ENCODE peak calls at places on chromosomes 4 and X, in six cellular contexts. K is astrocyte; U is ascending aorta; C is CD8-positive, alpha-beta T cell; S is K562; D is OCI-LY7. G is an unnamed sample.

GRCh38 chrX:103310592-103311400 is at the start of gene BEX2:
- DNase-seq in K (no peak), U (no peak), C (peak), S (peak), D (peak), G (peak)

GRCh38 chr4:137530176-137530575 is 2.1 kb downstream of the PCDH18 start:
- DNase-seq in K (peak), U (no peak), C (no peak), S (no peak), D (no peak), G (no peak)

GRCh38 chr4:26717332-26717731 is 133.4 kb downstream of the TBC1D19 start:
- DNase-seq in K (peak), U (no peak), C (no peak), S (no peak), D (no peak), G (no peak)

GRCh38 chrX:134542485-134542884 is 82.5 kb downstream of the HPRT1 start:
- DNase-seq in K (peak), U (no peak), C (no peak), S (no peak), D (peak), G (no peak)

GRCh38 chr4:123869517-123870282 is 473.1 kb downstream of the SPRY1 start:
- DNase-seq in K (peak), U (no peak), C (no peak), S (no peak), D (no peak), G (no peak)

GRCh38 chr4:148926861-148927260 is 484.6 kb upstream of the NR3C2 start:
- DNase-seq in K (peak), U (no peak), C (no peak), S (no peak), D (no peak), G (no peak)

GRCh38 chrX:9687899-9688298 is 77.7 kb downstream of the GPR143 start:
- DNase-seq in K (no peak), U (no peak), C (no peak), S (no peak), D (no peak), G (no peak)

GRCh38 chr4:8079031-8079885 is 79.4 kb downstream of the ABLIM2 start:
- DNase-seq in K (peak), U (no peak), C (no peak), S (peak), D (no peak), G (no peak)

GRCh38 chrX:147958316-147958715 is 22.8 kb upstream of the FMR1NB start:
- DNase-seq in K (peak), U (no peak), C (no peak), S (no peak), D (no peak), G (no peak)

GRCh38 chr4:6372649-6373525 is 99.5 kb downstream of the PPP2R2C start:
- DNase-seq in K (peak), U (no peak), C (peak), S (peak), D (peak), G (no peak)

GRCh38 chr4:76216975-76217814 is 3.6 kb upstream of the SCARB2 start:
- DNase-seq in K (no peak), U (no peak), C (no peak), S (no peak), D (no peak), G (no peak)

GRCh38 chrX:131778269-131779218 is 234.7 kb downstream of the OR13H1 start:
- DNase-seq in K (peak), U (no peak), C (no peak), S (no peak), D (no peak), G (peak)

GRCh38 chrX:135421537-135421931 is 210 bp upstream of the SMIM10L2A start:
- DNase-seq in K (peak), U (peak), C (peak), S (peak), D (peak), G (peak)

GRCh38 chrX:57595381-57595811 is 3.6 kb downstream of the ZXDB start:
- DNase-seq in K (peak), U (no peak), C (no peak), S (no peak), D (no peak), G (no peak)

GRCh38 chrX:123665197-123665596 is 67.7 kb downstream of the THOC2 start:
- DNase-seq in K (peak), U (no peak), C (no peak), S (no peak), D (no peak), G (no peak)

GRCh38 chr4:139514382-139515059 is 41.5 kb downstream of the SETD7 start:
- DNase-seq in K (no peak), U (no peak), C (no peak), S (no peak), D (no peak), G (no peak)

GRCh38 chr4:26803462-26803861 is 57.2 kb upstream of the STIM2 start:
- DNase-seq in K (no peak), U (no peak), C (no peak), S (no peak), D (no peak), G (no peak)

GRCh38 chr4:101201421-101201820 is 145.9 kb downstream of the PPP3CA start:
- DNase-seq in K (no peak), U (no peak), C (no peak), S (no peak), D (no peak), G (no peak)

GRCh38 chr4:188400456-188400855 is 261.2 kb downstream of the TRIML1 start:
- DNase-seq in K (no peak), U (no peak), C (no peak), S (no peak), D (no peak), G (no peak)

GRCh38 chrX:136209751-136210150 is 41.4 kb downstream of the MAP7D3 start:
- DNase-seq in K (no peak), U (no peak), C (no peak), S (no peak), D (no peak), G (no peak)

GRCh38 chrX:21996872-21997271 is 35.3 kb upstream of the PHEX start:
- DNase-seq in K (peak), U (no peak), C (no peak), S (no peak), D (no peak), G (no peak)

GRCh38 chr4:139815646-139816601 is 150.3 kb downstream of the MGST2 start:
- DNase-seq in K (peak), U (no peak), C (no peak), S (no peak), D (no peak), G (no peak)

GRCh38 chr4:41792166-41792565 is 43.6 kb upstream of the PHOX2B start:
- DNase-seq in K (no peak), U (no peak), C (no peak), S (no peak), D (no peak), G (no peak)

GRCh38 chr4:145481164-145481941 is at the start of gene SMAD1:
- DNase-seq in K (peak), U (no peak), C (no peak), S (peak), D (peak), G (peak)

GRCh38 chrX:10173331-10173900 is 16.6 kb downstream of the CLCN4 start:
- DNase-seq in K (peak), U (no peak), C (no peak), S (peak), D (no peak), G (peak)

GRCh38 chr4:144906181-144906895 is 191.7 kb downstream of the ANAPC10 start:
- DNase-seq in K (peak), U (no peak), C (no peak), S (no peak), D (no peak), G (no peak)

GRCh38 chr4:107834241-107834856 is 9.6 kb downstream of the SGMS2 start:
- DNase-seq in K (no peak), U (no peak), C (no peak), S (no peak), D (no peak), G (no peak)

GRCh38 chr4:6377626-6378492 is 94.6 kb downstream of the PPP2R2C start:
- DNase-seq in K (no peak), U (no peak), C (no peak), S (no peak), D (no peak), G (no peak)

GRCh38 chr4:139018971-139019758 is 3.6 kb downstream of the NOCT start:
- DNase-seq in K (peak), U (no peak), C (no peak), S (no peak), D (no peak), G (no peak)

GRCh38 chr4:187893418-187893817 is 102.2 kb upstream of the ZFP42 start:
- DNase-seq in K (no peak), U (no peak), C (no peak), S (no peak), D (no peak), G (no peak)

GRCh38 chr4:145132521-145133098 is 34.5 kb downstream of the ABCE1 start:
- DNase-seq in K (peak), U (no peak), C (no peak), S (no peak), D (peak), G (peak)

GRCh38 chr4:108080752-108081151 is 88.0 kb downstream of the LEF1 start:
- DNase-seq in K (no peak), U (no peak), C (peak), S (no peak), D (no peak), G (no peak)

GRCh38 chrX:153693216-153694086 is 5.7 kb downstream of the SLC6A8 start:
- DNase-seq in K (no peak), U (no peak), C (no peak), S (no peak), D (no peak), G (no peak)

GRCh38 chrX:40155617-40156471 is 58.1 kb upstream of the BCOR start:
- DNase-seq in K (no peak), U (no peak), C (no peak), S (peak), D (peak), G (no peak)

GRCh38 chr4:26356067-26356466 is 35.3 kb downstream of the RBPJ start:
- DNase-seq in K (peak), U (no peak), C (no peak), S (no peak), D (peak), G (no peak)

DNA sequence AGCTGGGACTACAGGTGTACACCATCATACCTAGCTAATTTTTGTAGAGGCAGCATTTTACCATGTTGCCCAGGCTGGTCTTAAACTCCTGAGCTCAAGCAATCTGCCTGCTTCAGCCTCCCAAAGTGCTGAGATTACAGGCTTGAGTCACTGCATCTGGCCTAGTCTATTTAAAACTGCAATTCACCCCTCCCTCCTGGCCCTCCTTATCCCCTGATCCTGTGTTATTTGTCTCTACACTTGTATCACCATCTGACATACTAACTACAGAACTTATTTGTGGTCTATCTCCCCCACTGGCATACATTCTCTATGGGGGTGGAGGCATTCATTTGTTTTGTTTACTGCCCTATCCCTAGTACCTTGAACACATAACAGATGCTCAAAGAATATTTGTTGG is 23.7 kb downstream of the CC2D2A start:
- DNase-seq in K (no peak), U (no peak), C (no peak), S (no peak), D (no peak), G (no peak)
- H3K27ac ChIP-seq in K (no peak), U (no peak), C (no peak), S (no peak), D (no peak), G (no peak)

DNA sequence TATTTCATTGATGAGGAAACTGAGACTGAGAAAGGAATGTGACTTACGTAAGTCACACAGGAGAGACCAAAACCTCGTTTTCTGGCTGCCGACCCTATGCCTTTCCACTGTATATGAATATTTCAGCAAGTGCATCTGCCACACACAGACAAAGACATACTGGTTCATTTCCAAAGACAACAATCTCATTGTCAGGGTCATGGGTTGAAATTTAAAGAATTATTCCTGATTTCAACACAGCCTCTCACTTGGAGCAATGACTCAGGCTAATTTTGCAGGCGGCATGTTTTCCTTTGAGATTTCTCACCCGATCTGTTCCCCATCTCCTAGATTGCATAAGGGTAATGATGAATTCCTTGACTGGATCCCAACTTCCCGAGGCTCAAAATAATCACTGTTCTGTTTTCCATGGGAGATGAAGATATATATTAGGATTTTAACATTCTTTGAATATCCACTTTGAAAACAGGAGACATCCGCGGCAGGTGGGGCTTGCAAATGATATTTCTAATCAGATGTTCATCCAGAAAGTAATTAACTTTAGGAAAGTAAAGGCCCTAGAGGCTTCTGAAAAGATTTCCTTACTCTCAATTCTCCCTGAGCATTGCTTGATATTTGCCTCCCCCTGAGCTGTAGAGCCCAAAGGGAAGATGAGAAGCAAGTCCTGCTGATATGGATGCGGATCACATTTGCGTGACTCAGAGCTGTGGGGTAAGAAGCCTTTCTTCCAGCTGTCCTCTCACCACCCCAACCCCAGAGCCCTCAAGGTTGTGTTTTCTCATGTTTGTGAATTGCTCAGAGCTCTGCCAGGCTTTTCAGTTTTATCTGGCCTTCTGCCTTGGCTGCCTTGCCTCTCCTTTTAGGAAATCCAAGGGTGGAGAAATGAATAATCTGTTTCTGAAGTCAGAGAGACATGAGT is 361.1 kb upstream of the BOD1L1 start:
- DNase-seq in K (peak), U (peak), C (no peak), S (no peak), D (no peak), G (no peak)
- H3K27ac ChIP-seq in K (peak), U (no peak), C (no peak), S (no peak), D (no peak), G (no peak)

DNA sequence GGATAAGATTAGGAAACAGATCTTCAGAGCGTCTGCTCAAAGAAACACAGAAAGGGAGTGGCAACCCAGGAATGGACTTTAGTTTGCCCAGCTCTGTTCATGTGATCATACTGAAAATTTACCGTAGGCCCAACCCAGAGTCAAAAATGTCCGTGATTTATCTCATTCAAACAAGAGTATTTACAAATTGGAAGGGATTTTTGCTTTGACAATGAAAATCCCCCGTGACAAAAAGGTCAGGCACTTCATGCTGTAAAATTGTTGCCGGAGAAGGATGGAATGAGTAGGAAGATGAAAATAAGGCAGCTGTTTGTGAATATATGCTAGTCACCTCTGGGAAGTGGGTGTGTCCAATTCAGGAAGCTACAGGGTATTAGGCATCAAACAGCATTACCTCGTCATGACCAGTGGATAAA is 1.2 kb downstream of the SULT1B1 start:
- DNase-seq in K (no peak), U (no peak), C (no peak), S (no peak), D (no peak), G (no peak)
- H3K27ac ChIP-seq in K (no peak), U (no peak), C (no peak), S (no peak), D (no peak), G (no peak)

DNA sequence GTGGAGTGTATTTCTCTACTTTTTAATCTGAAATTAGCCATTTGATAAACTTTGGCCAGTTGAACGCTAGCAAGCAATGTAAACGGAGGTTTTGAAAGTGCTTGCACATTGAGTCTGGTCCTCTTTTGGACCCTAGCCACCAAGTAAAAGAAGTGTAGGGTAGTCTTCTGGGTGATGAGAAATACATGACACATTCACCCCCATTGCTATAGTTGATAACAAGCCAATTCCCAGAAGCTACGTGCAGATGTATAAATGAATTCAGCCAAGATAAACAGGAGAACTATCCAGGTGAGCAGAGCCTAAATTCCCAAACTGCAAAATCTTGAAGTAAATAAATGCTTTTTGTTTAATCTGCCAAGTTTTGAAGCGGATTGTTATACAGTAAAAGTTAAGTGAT is 965.4 kb upstream of the GRIA3 start:
- DNase-seq in K (no peak), U (no peak), C (no peak), S (no peak), D (no peak), G (no peak)
- H3K27ac ChIP-seq in K (no peak), U (no peak), C (no peak), S (no peak), D (no peak), G (no peak)

DNA sequence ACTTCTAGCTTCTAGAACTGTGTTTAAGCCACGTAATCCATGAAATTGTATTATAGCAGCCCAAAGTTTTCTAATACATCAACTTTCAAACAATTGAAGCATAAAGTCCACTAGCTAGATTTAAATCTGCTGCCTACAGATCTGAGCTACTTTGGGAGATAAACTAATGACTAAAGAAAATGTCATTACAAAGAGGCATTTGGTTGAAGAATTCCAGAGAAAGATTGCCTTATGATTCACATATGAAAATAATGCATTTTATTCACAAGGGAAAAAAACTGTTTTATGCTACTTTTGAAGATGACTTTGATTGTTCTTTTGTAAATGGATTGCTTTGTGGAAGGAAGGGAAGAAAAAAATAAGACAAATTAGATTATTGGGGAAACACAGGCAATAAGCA is 124.1 kb upstream of the SLIT2 start:
- DNase-seq in K (peak), U (no peak), C (no peak), S (no peak), D (no peak), G (no peak)
- H3K27ac ChIP-seq in K (no peak), U (no peak), C (no peak), S (no peak), D (no peak), G (no peak)

GRCh38 chrX:45806410-45807121 is 605.9 kb upstream of the DIPK2B start:
- DNase-seq in K (peak), U (no peak), C (peak), S (no peak), D (no peak), G (no peak)

GRCh38 chrX:45811307-45811706 is 610.6 kb upstream of the DIPK2B start:
- DNase-seq in K (no peak), U (no peak), C (no peak), S (no peak), D (no peak), G (no peak)

GRCh38 chrX:45803383-45803921 is 602.8 kb upstream of the DIPK2B start:
- DNase-seq in K (peak), U (no peak), C (no peak), S (no peak), D (no peak), G (no peak)

GRCh38 chrX:45807572-45808425 is 607.1 kb upstream of the DIPK2B start:
- DNase-seq in K (peak), U (no peak), C (peak), S (no peak), D (no peak), G (no peak)
- H3K27ac ChIP-seq in K (peak), U (peak), C (peak), S (no peak), D (no peak), G (no peak)